ENCODE peak calls at places on chromosome 18, in nine cellular contexts. W is transverse colon; E is thyroid gland; R is tibial artery; J is AG04450; H is bronchial epithelial cell; S is fibroblast of lung; B is CD8-positive, alpha-beta T cell; M is Peyer's patch. D is an unnamed sample.

GRCh38 chr18:79950440-79951341 is 762 bp downstream of the SLC66A2 start:
- DNase-seq in W (peak; percentile 59), E (peak; percentile 50), R (no peak), J (no peak), H (no peak), S (no peak), B (no peak), M (peak; percentile 53), D (no peak)

GRCh38 chr18:74412106-74412880 is 44.8 kb downstream of the DIPK1C start:
- DNase-seq in W (no peak), E (peak; percentile 83), R (no peak), J (no peak), H (no peak), S (no peak), B (no peak), M (peak; percentile 26), D (no peak)

GRCh38 chr18:52190195-52190594 is 149.8 kb upstream of the DCC start:
- DNase-seq in W (no peak), E (no peak), R (no peak), J (no peak), H (no peak), S (no peak), B (no peak), M (no peak), D (no peak)

GRCh38 chr18:48124857-48125626 is 194.6 kb upstream of the SMAD2 start:
- DNase-seq in W (no peak), E (no peak), R (no peak), J (no peak), H (no peak), S (no peak), B (no peak), M (no peak), D (no peak)

GRCh38 chr18:50494569-50494968 is 65.3 kb upstream of the MAPK4 start:
- DNase-seq in W (no peak), E (no peak), R (no peak), J (no peak), H (no peak), S (no peak), B (no peak), M (no peak), D (no peak)

GRCh38 chr18:35910327-35910726 is 62.2 kb upstream of the RMP24 start:
- DNase-seq in W (no peak), E (no peak), R (no peak), J (no peak), H (no peak), S (no peak), B (no peak), M (no peak), D (no peak)

GRCh38 chr18:59386909-59387515 is 27.9 kb upstream of the LMAN1 start:
- DNase-seq in W (no peak), E (no peak), R (no peak), J (no peak), H (no peak), S (no peak), B (no peak), M (no peak), D (no peak)

GRCh38 chr18:8052237-8052701 is 485.2 kb downstream of the PTPRM start:
- DNase-seq in W (no peak), E (no peak), R (no peak), J (no peak), H (peak; percentile 17), S (peak; percentile 2), B (no peak), M (no peak), D (no peak)

GRCh38 chr18:76707534-76707933 is 114.8 kb upstream of the ZNF236 start:
- DNase-seq in W (no peak), E (no peak), R (no peak), J (no peak), H (no peak), S (peak; percentile 6), B (no peak), M (no peak), D (no peak)

GRCh38 chr18:76708036-76708726 is 114.2 kb upstream of the ZNF236 start:
- DNase-seq in W (no peak), E (no peak), R (no peak), J (no peak), H (no peak), S (no peak), B (no peak), M (no peak), D (no peak)

GRCh38 chr18:76708727-76709353 is 113.5 kb upstream of the ZNF236 start:
- DNase-seq in W (no peak), E (no peak), R (no peak), J (no peak), H (no peak), S (no peak), B (no peak), M (no peak), D (no peak)

GRCh38 chr18:76710646-76711520 is 111.5 kb upstream of the ZNF236 start:
- DNase-seq in W (no peak), E (no peak), R (no peak), J (no peak), H (no peak), S (no peak), B (no peak), M (no peak), D (no peak)

DNA sequence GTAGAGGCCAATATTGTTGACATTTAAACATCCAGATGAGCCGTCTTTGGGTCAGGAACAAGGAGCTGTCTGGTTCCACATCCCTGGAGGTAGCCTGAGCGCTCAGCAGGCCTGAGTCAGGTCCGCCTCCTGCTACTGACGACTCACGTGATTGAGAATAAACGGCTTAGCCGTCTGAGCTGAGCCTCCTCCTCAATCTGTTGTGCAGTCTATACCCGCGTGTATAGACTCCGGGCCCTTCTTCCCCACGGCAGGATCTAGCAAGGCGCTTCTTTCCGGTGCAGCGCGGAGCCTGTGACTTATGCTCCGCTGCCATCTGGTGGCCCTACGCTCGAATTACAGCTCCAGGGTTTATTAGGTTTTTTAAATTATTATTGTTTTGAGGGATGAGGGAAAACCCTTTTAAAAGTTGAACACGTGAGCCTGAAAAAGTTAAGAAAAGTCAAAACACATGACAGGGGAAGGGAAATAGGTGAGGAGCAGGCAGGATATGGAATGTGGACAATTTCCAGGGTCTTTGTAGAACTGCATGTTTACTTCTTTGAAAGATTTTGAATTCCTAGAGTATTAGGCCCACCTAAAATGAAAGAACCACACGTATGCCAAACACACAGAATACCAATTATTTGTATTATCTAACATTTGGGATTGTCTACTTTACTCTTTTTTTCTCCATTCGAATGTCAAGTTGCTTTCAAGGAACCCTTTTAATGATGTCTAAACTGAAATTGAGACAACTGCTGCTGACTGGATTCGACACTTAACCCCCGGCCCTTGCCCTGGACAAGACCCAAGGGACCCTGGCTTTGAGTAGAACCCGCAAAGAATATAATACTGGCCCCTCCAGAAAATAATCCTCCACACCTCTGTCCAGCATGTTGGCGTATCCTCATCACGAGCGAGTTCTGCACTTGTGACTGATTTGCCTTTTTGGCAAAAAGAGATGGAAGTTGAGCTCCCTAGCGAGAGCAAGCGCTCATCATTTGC is 112.4 kb upstream of the ZNF236 start:
- DNase-seq in W (peak; percentile 61), E (peak; percentile 67), R (peak; percentile 73), J (peak; percentile 41), H (peak; percentile 41), S (peak; percentile 78), B (peak; percentile 66), M (peak; percentile 85), D (peak; percentile 94)
- H3K4me3 ChIP-seq in W (no peak overlapping the region), E (no peak overlapping the region), R (no peak overlapping the region), J (no peak overlapping the region), H (no peak overlapping the region), S (no peak overlapping the region), B (no peak overlapping the region), M (no peak overlapping the region), D (no peak overlapping the region)

DNA sequence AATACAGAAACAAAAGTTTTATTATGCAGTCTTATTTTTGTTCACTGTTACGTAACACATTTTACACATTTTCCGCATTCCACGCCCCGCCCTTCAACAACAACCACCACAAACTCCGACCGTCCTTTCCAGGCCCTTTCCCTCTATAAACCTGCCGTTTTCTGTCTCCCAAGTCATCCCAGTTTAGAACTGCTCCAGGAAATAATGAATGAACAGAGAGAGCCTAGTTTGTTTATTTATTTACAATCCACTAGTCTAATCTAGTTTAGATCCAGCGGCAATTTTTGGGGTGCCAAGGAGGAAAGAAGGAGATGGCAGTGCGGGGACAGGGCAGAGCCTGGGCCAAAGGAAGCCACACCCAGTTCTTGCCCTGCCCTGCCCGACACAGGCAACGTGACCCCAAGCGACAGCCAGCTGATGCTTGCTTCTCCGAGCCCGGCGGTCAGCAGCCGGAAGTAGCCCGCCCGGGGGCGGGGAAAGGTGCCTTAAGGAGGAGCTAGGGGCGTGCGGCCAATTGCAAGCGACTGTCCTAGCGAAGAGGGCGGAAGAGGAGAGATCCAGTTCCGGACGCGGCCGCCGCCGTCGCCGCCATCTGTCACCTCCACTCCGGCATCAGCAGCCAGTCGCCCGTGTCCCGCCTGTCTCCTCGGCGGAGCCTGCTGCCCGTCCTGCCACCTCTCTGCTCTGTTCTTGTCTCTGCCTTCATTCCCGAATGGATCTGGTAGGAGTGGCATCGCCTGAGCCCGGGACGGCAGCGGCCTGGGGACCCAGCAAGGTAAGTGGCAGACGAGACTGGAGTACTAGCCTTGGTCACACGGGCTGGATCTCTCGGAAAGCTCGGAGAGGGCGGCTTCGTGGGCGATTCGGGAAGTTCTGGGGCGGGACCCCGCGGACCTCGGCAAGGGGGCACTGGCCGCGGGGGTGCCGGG is at the start of gene RIOK3:
- DNase-seq in W (peak; percentile 99), E (peak; percentile 99), R (peak; percentile 98), J (peak; percentile 71), H (peak; percentile 87), S (peak; percentile 92), B (peak; percentile 81), M (peak; percentile 99), D (peak; percentile 98)
- TF ChIP-seq CTCF in W (peak; percentile 27), E (no peak), R (no peak), J (no peak), H (no peak), S (no peak), B (no peak), M (no peak), D (no peak)

DNA sequence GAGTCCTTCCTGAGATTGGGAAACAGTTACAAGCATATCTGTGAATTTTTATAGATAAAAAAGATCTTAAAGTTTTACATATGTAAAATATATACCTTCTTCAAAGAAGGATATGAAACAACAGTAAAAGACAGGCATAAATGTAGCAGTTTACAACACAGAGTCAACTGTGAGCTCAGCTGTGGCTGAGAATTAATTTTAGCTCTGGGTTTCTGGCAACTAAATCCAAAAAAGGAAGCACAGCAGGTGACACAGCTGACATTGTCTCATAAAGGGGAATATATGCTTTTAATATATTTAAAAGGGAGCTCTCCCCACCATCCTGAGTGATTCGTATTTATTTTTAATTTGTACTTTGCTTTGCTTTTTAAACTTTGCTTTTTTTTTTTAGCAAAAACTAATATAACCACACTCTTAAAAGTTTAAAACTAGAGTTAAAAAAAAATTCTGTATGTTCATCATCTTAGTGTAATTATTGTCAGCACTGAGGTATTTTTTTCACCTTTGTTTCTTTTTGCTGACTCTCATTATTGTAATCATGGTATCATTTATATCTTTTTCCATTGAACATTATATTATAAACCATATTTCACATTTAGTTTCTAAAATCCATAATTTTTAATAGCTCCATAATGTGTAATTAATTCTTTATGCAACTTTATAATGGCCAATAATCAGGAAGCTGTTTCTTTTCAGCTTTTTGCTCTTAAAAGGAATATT is 6.7 kb downstream of the TUBB6 start:
- DNase-seq in W (no peak), E (no peak), R (no peak), J (no peak), H (no peak), S (no peak), B (no peak), M (no peak), D (no peak)
- H3K27me3 ChIP-seq in W (peaks cover 3% of the 10 kb centered on the region), E (no peaks in the 10 kb centered on the region), R (no peaks in the 10 kb centered on the region), J (no peaks in the 10 kb centered on the region), H (no peaks in the 10 kb centered on the region), S (no peaks in the 10 kb centered on the region), B (no peaks in the 10 kb centered on the region), M (no peaks in the 10 kb centered on the region), D (no peaks in the 10 kb centered on the region)

DNA sequence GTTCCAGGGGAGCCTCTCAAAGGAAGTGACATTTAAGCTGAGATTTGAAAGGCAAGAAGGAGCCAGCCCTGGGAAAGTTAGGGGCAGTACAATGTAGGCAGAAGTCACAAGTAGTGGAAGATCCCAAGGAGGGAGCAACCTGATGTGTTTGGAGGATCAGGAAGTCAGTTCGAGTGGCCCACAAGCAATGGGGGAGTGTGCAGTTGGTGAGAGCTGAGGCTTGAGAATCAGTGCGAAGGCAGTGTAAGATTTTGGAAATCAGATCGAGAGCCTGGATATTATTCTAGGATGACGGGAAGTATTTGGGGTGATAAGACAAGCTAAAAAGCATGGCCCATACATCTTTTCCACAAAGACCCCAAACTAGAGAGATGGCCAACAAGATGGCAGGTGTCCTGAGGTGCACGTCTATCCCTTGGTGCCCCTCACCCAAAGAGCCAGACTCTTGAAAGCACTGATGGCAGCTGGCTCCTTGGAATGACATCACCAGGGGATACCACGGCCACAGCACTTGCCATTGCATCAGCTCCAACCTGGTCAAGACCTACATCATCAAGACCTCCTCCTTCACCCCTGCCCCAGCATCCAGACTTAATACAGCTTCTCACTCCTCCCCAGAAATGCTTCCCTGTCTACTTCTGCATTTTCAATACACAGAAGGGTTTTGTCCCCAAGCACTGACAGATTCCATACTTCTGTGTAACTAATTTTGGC is 127.2 kb downstream of the BCL2 start:
- DNase-seq in W (no peak), E (no peak), R (no peak), J (no peak), H (no peak), S (no peak), B (no peak), M (no peak), D (no peak)
- H3K4me3 ChIP-seq in W (no peak overlapping the region), E (no peak overlapping the region), R (no peak overlapping the region), J (no peak overlapping the region), H (no peak overlapping the region), S (no peak overlapping the region), B (no peak overlapping the region), M (no peak overlapping the region), D (no peak overlapping the region)